ENCODE peak calls at places on chromosomes 4 and X, in nine cellular contexts. C, B, Q, U, J, E, P, S and Z are unnamed samples.

GRCh38 chr4:152106113-152106763 is 345.4 kb upstream of the GATB start:
- DNase-seq in C (peak; percentile 57), B (peak; percentile 88), Q (peak; percentile 93), U (peak; percentile 43), J (no peak), E (peak; percentile 57), P (peak; percentile 77), S (peak; percentile 69), Z (peak; percentile 97)

GRCh38 chr4:24794916-24795665 is at the start of gene SOD3:
- DNase-seq in C (peak; percentile 85), B (peak; percentile 89), Q (no peak), U (peak; percentile 90), J (no peak), E (peak; percentile 82), P (peak; percentile 88), S (peak; percentile 88), Z (peak; percentile 88)

GRCh38 chr4:11416767-11417113 is 12.0 kb downstream of the HS3ST1 start:
- DNase-seq in C (no peak), B (no peak), Q (no peak), U (no peak), J (no peak), E (no peak), P (no peak), S (no peak), Z (no peak)

GRCh38 chr4:54683616-54684346 is 26.0 kb downstream of the KIT start:
- DNase-seq in C (no peak), B (no peak), Q (peak; percentile 72), U (no peak), J (peak; percentile 23), E (no peak), P (no peak), S (no peak), Z (peak; percentile 47)

GRCh38 chr4:48258845-48259397 is 10.7 kb downstream of the TEC start:
- DNase-seq in C (no peak), B (no peak), Q (no peak), U (no peak), J (no peak), E (no peak), P (no peak), S (no peak), Z (no peak)

GRCh38 chr4:88938138-88938537 is 118.8 kb downstream of the FAM13A start:
- DNase-seq in C (no peak), B (no peak), Q (peak; percentile 94), U (no peak), J (no peak), E (no peak), P (no peak), S (no peak), Z (peak; percentile 89)

GRCh38 chr4:58360354-58361133 is 1250.4 kb upstream of the IGFBP7 start:
- DNase-seq in C (no peak), B (no peak), Q (no peak), U (no peak), J (no peak), E (no peak), P (no peak), S (no peak), Z (no peak)

GRCh38 chrX:134932528-134933217 is 58.1 kb upstream of the SMIM10 start:
- DNase-seq in C (no peak), B (no peak), Q (no peak), U (no peak), J (no peak), E (no peak), P (no peak), S (no peak), Z (peak; percentile 77)

GRCh38 chr4:27087306-27088045 is 226.8 kb downstream of the STIM2 start:
- DNase-seq in C (no peak), B (no peak), Q (no peak), U (no peak), J (no peak), E (no peak), P (no peak), S (no peak), Z (no peak)

GRCh38 chr4:133152330-133152791 is 3.3 kb downstream of the PCDH10 start:
- DNase-seq in C (no peak), B (no peak), Q (no peak), U (no peak), J (no peak), E (no peak), P (no peak), S (peak; percentile 4), Z (no peak)

GRCh38 chr4:121189811-121190210 is 25.7 kb upstream of the TNIP3 start:
- DNase-seq in C (no peak), B (no peak), Q (no peak), U (no peak), J (no peak), E (peak; percentile 13), P (no peak), S (no peak), Z (no peak)

GRCh38 chrX:70470850-70471289 is 26.2 kb downstream of the DLG3 start:
- DNase-seq in C (no peak), B (no peak), Q (no peak), U (no peak), J (no peak), E (no peak), P (no peak), S (no peak), Z (no peak)

GRCh38 chr4:113620032-113620431 is 141.5 kb downstream of the CAMK2D start:
- DNase-seq in C (no peak), B (no peak), Q (no peak), U (no peak), J (no peak), E (no peak), P (no peak), S (no peak), Z (no peak)

GRCh38 chr4:185734214-185734613 is 77.8 kb downstream of the SORBS2 start:
- DNase-seq in C (no peak), B (no peak), Q (no peak), U (no peak), J (no peak), E (no peak), P (no peak), S (no peak), Z (no peak)

GRCh38 chr4:185729300-185729912 is 82.6 kb downstream of the SORBS2 start:
- DNase-seq in C (no peak), B (no peak), Q (no peak), U (no peak), J (no peak), E (no peak), P (no peak), S (no peak), Z (no peak)

GRCh38 chr4:185728886-185729285 is 83.1 kb downstream of the SORBS2 start:
- DNase-seq in C (no peak), B (no peak), Q (no peak), U (no peak), J (no peak), E (no peak), P (no peak), S (no peak), Z (no peak)

GRCh38 chr4:185730387-185730786 is 81.6 kb downstream of the SORBS2 start:
- DNase-seq in C (no peak), B (peak; percentile 75), Q (peak; percentile 76), U (peak; percentile 67), J (no peak), E (no peak), P (no peak), S (no peak), Z (no peak)

GRCh38 chr4:185730849-185731608 is 81.0 kb downstream of the SORBS2 start:
- DNase-seq in C (no peak), B (peak; percentile 67), Q (peak; percentile 67), U (no peak), J (no peak), E (no peak), P (no peak), S (no peak), Z (peak; percentile 29)
- TF ChIP-seq CTCF in C (no peak), B (peak; percentile 18), Q (peak; percentile 19), U (peak; percentile 31), J (no peak), E (peak; percentile 11), P (no peak), S (no peak), Z (peak; percentile 16)

GRCh38 chrX:153651540-153652079 is 4.6 kb downstream of the DUSP9 start:
- DNase-seq in C (no peak), B (no peak), Q (peak; percentile 14), U (no peak), J (peak; percentile 56), E (no peak), P (no peak), S (no peak), Z (no peak)
- TF ChIP-seq CTCF in C (no peak), B (no peak), Q (peak; percentile 12), U (no peak), J (peak; percentile 71), E (no peak), P (no peak), S (no peak), Z (peak; percentile 56)

DNA sequence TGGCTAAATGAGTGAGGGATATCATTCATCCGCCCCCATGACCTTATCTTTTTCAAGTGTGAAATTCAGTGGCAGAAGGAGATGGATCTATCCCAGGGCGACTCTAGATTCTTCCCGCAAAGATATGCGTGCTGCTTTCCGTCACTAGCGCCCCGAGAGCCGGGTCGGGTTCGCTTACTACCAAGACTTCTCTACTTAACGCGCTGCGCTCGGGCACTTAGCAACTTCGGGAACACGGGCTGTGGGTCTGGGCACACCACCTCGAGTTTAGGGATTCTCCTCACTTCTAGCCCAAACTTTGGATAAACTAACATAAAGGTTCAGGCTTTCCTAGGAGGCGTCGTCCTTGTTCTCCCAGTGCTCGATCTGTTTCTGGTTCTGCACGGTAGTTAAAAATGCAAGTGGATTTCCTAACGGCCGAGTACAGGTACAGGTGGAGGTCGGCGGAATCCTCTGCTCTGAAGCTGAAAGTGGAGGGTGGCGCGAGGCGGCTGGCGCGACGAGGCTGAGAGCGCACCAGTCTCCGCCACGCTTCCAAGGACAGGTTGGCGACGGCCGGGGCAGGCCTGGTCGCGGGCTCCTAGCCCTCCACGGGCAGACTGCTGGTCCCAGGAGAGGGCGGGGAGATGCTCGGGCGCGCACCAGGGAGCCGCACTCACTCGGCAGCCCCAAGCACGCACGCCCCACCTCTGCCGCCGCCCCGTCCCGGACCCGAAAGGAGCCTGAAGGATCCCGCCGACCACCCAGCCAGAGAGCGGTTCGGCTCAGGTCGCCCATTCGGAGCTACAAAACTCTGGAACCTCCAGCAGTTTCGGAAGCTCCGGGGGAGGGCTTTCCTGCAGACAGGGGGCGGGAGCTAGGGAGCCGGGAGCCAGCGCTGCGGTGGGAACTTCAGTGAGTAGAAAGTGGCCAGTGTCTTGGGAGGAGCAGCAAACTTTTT is 100.8 kb upstream of the TENM3 start:
- DNase-seq in C (no peak), B (peak; percentile 55), Q (no peak), U (peak; percentile 66), J (peak; percentile 26), E (no peak), P (no peak), S (no peak), Z (peak; percentile 35)
- TF ChIP-seq CTCF in C (no peak), B (no peak), Q (no peak), U (no peak), J (no peak), E (no peak), P (no peak), S (peak; percentile 11), Z (peak; percentile 55)

DNA sequence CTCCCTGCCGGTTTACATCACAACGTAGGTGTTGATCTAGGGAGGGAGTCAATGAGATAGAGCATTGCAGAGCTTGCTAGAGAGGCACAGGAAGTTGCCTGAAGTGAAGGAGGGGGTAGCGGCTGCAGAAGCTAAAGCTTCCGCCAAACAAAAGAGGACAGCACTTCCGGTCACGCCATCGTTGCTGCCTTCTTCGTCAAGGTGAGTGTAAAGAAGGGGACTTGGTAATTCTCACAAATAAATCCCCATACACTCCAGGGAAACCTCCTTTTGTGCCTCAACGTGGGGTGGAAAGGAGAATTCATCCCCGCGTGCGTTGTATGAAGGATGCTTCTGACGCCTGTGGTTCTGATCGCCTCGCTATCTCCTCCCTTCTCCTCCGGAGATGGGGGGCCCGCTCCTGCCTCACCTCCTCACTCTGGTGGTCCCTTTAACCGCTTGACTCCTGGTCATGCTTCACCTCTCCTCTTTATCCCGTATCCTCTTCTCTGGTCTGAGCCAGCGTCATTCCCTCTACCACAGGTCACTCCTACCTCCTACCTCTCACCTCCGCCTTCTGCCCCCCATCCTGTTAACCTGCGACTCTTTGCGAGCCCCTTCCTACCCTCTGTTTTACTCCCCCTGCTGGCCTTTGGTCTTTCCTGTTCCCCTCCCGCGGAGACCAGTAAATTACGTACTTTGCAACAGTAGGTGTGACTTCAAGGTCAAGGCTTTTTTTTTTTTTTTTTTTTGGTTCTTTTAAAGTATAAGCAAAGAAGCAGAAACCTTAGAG is 59.9 kb downstream of the GSPT2 start:
- DNase-seq in C (peak; percentile 52), B (peak; percentile 51), Q (peak; percentile 53), U (peak; percentile 40), J (peak; percentile 13), E (peak; percentile 69), P (peak; percentile 65), S (peak; percentile 26), Z (peak; percentile 26)
- TF ChIP-seq CTCF in C (no peak), B (no peak), Q (no peak), U (peak; percentile 25), J (no peak), E (peak; percentile 54), P (no peak), S (peak; percentile 22), Z (peak; percentile 47)